ENCODE peak calls at places on chromosomes 11 and 22, in five cellular contexts. Z is mucosa of descending colon, F is NB4, Y is AG04449, S is brain microvascular endothelial cell. N is an unnamed sample.

GRCh38 chr11:78423241-78423640 is 5.6 kb upstream of the GAB2 start:
- DNase-seq in Y (no peak), Z (no peak), S (no peak), F (no peak), N (no peak)

GRCh38 chr22:48488611-48489456 is 1338.8 kb downstream of the BRD1 start:
- DNase-seq in F (no peak), Y (no peak), Z (no peak), S (no peak), N (no peak)

GRCh38 chr11:68658661-68659060 is 25.7 kb upstream of the GAL start:
- DNase-seq in F (no peak), Y (no peak), S (peak), Z (peak), N (peak)

GRCh38 chr11:45815747-45816146 is 10.8 kb downstream of the SLC35C1 start:
- DNase-seq in Y (no peak), Z (no peak), S (peak), F (peak), N (peak)

GRCh38 chr22:27213766-27214581 is 556.6 kb downstream of the MIAT start:
- DNase-seq in Z (peak), S (peak), F (no peak), Y (no peak), N (no peak)

GRCh38 chr11:2419638-2420501 is 19.3 kb downstream of the TSSC4 start:
- DNase-seq in S (peak), F (peak), Y (no peak), Z (peak), N (peak)

GRCh38 chr22:28023036-28023435 is 104.0 kb upstream of the PITPNB start:
- DNase-seq in Y (no peak), Z (peak), S (no peak), F (no peak), N (no peak)

GRCh38 chr22:27892064-27892463 is 27.0 kb downstream of the PITPNB start:
- DNase-seq in Y (no peak), Z (no peak), S (no peak), F (no peak), N (no peak)

GRCh38 chr22:45546333-45547015 is 43.8 kb downstream of the FBLN1 start:
- DNase-seq in Y (no peak), S (no peak), Z (no peak), F (no peak), N (no peak)

GRCh38 chr11:250740-251299 is 14.0 kb downstream of the PSMD13 start:
- DNase-seq in Y (no peak), F (peak), S (peak), Z (peak), N (peak)

GRCh38 chr11:70019576-70020011 is 58.5 kb upstream of the ANO1 start:
- DNase-seq in S (no peak), Z (no peak), Y (no peak), F (no peak), N (no peak)

GRCh38 chr11:84780689-84781293 is 846.4 kb downstream of the DLG2 start:
- DNase-seq in F (peak), Y (peak), Z (no peak), S (peak), N (peak)

GRCh38 chr11:24932110-24933000 is 435.5 kb downstream of the LUZP2 start:
- DNase-seq in F (no peak), S (no peak), Y (no peak), Z (peak), N (no peak)

GRCh38 chr11:68457898-68458249 is 2.7 kb upstream of the PPP6R3 start:
- DNase-seq in F (no peak), Z (peak), S (no peak), Y (no peak), N (no peak)

GRCh38 chr11:118180300-118180703 is 3.9 kb upstream of the SCN2B start:
- DNase-seq in Z (no peak), F (no peak), Y (no peak), S (no peak), N (no peak)

GRCh38 chr11:96341237-96342130 is 1.5 kb downstream of the MAML2 start:
- DNase-seq in Z (peak), S (no peak), F (peak), Y (no peak), N (peak)

GRCh38 chr22:45171830-45172229 is 8.1 kb downstream of the NUP50 start:
- DNase-seq in F (no peak), Y (no peak), Z (no peak), S (no peak), N (no peak)

GRCh38 chr11:85042368-85042767 is 584.8 kb downstream of the DLG2 start:
- DNase-seq in S (no peak), Z (no peak), F (no peak), Y (no peak), N (no peak)

GRCh38 chr11:43738600-43739409 is 58.3 kb downstream of the HSD17B12 start:
- DNase-seq in Z (no peak), F (peak), S (peak), Y (peak), N (peak)

GRCh38 chr11:118194835-118195627 is 18.6 kb upstream of the SCN2B start:
- DNase-seq in F (no peak), S (peak), Z (peak), Y (peak), N (peak)

GRCh38 chr11:118791961-118792578 is 1.1 kb upstream of the DDX6 start:
- DNase-seq in F (peak), Z (peak), Y (no peak), S (peak), N (no peak)

GRCh38 chr22:49671331-49672012 is 156.2 kb downstream of the BRD1 start:
- DNase-seq in F (no peak), Z (no peak), Y (no peak), S (no peak), N (no peak)

GRCh38 chr11:114081641-114082414 is 22.3 kb downstream of the ZBTB16 start:
- DNase-seq in Y (no peak), S (no peak), Z (no peak), F (no peak), N (no peak)

GRCh38 chr22:48492371-48493320 is 1335.0 kb downstream of the BRD1 start:
- DNase-seq in S (peak), Z (peak), F (peak), Y (peak), N (peak)

GRCh38 chr11:15602779-15603178 is 488.1 kb downstream of the INSC start:
- DNase-seq in F (no peak), Y (no peak), Z (no peak), S (no peak), N (no peak)

GRCh38 chr11:35412285-35412684 is 7.1 kb downstream of the SLC1A2 start:
- DNase-seq in Y (no peak), F (peak), Z (no peak), S (no peak), N (no peak)

GRCh38 chr11:48123249-48123875 is 93.2 kb upstream of the OR4B1 start:
- DNase-seq in S (peak), Y (no peak), F (no peak), Z (no peak), N (no peak)

GRCh38 chr22:37218771-37219411 is 6.6 kb upstream of the SSTR3 start:
- DNase-seq in Z (no peak), S (no peak), F (no peak), Y (no peak), N (no peak)

GRCh38 chr11:76033699-76034098 is 172.6 kb downstream of the WNT11 start:
- DNase-seq in Y (no peak), Z (no peak), S (no peak), F (no peak), N (no peak)

GRCh38 chr11:72814831-72815618 is 814 bp downstream of the ATG16L2 start:
- DNase-seq in F (peak), Z (no peak), Y (no peak), S (peak), N (peak)
- TF ChIP-seq CTCF in F (peak), Z (no peak), Y (peak), S (no peak), N (no peak)

DNA sequence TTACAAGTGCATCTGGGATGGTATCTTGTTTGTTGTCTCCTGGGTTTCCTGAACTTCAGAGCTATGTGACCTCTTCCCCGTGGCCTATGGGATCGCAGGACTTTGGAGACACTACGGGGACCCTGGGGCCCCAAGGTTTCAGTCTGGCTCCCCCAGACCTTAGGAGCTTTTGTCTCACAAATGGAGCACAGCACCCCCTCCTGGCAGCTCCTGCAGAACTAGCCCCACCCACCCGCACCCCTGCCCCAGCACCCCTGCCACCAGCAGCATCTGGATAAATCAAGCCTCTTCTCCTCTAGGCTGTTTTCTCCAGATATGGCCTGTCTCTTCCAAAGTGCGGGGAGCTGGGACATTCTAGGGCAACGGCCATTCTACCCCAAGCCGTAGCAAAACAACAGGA is 10.4 kb downstream of the RCOR2 start:
- DNase-seq in Z (peak), S (no peak), F (peak), Y (no peak), N (no peak)
- TF ChIP-seq CTCF in Z (no peak), S (peak), F (peak), Y (no peak), N (peak)

DNA sequence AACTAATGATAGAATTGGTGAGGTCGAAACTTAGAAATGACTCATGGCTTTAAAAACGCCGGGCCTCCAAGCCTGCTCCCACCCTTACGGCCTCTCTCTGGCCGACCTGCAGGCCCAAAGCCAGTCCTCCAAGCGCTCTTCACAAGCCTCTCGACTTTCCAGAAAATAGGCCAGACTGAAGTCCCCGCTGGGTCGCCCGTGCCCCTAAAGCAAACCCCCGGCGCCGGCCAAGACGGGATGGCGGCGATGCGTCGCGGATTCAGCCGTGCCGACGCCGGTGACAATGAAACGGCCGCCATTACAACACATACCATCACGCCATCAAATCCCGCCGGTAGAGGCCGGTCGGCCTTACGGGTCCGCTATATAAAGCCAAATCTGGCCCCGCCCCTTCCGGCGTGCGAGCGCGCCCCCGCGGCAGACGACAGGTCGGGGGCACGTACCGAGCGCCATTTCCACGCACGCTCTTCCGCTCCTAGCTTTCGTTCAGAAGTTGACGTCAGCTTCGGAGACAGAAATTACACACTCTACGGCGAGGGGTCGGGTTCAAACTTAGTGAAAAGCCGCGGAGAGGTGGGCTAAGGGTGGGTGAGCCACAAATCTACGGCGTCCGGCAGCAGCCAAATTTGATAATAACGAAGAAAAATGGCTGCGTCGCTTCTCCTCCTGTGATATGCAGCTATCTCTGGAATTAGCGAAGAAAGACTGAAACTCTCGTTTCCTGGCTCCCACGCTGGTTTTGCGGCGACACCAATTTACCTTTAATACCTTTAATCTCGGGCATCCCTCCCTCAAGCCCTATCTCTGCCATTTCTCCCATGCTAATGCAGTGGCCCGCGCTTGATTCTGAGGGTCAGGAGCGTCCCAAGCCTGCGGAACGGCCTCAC is at the start of gene RPL3:
- DNase-seq in Y (peak), Z (peak), F (peak), S (peak), N (peak)
- TF ChIP-seq CTCF in Y (no peak), Z (no peak), F (no peak), S (no peak), N (peak)

DNA sequence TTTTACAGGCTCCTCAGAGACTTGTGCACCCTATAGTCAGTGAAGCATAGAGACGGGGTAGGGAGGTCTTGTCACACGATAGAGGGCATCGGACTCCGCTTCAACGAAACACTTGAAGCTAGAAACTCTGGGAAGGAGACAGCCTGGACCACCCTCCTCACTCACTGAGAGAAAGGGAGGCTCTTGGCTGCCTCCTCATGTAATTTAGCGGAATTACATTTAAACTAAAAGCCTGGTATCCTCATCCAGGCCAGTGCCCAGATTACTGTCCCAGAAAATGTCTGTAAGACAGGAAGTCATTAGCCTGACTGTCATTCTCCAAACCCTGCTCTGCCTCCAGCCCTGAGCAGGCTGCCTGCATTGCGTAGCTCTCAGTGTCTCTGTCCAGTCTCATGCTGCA is 36.0 kb downstream of the TTLL1 start:
- DNase-seq in F (peak), Z (no peak), S (no peak), Y (no peak), N (no peak)
- TF ChIP-seq CTCF in F (peak), Z (no peak), S (peak), Y (no peak), N (peak)

GRCh38 chr22:23895599-23896144 is 1.5 kb downstream of the MIF start:
- DNase-seq in Z (peak), S (no peak), F (no peak), Y (no peak), N (no peak)
- TF ChIP-seq CTCF in Z (no peak), S (no peak), F (no peak), Y (no peak), N (no peak)

N was measured in HFFc6.